ENCODE peak calls at places on chromosomes 3 and 15, in nine cellular contexts. One of them, this sample, is unnamed.

GRCh38 chr3:128351476-128352085 is 115.1 kb downstream of the DNAJB8 start:
- DNase-seq in body of pancreas: peak; percentile 84
- DNase-seq in neural progenitor cell: no peak
- DNase-seq in right atrium auricular region: no peak
- DNase-seq in CD4-positive, CD25-positive, alpha-beta regulatory T cell: no peak
- DNase-seq in GM23248: no peak
- DNase-seq in breast epithelium: no peak
- DNase-seq in uterus: no peak
- DNase-seq in heart right ventricle: no peak
- DNase-seq in this sample: no peak

GRCh38 chr3:173737167-173737808 is 339.7 kb downstream of the NLGN1 start:
- DNase-seq in neural progenitor cell: no peak
- DNase-seq in right atrium auricular region: no peak
- DNase-seq in CD4-positive, CD25-positive, alpha-beta regulatory T cell: no peak
- DNase-seq in breast epithelium: no peak
- DNase-seq in heart right ventricle: no peak
- DNase-seq in body of pancreas: no peak
- DNase-seq in uterus: no peak
- DNase-seq in GM23248: no peak
- DNase-seq in this sample: peak; percentile 70

GRCh38 chr3:159077860-159078259 is 276.0 kb downstream of the MFSD1 start:
- DNase-seq in breast epithelium: no peak
- DNase-seq in GM23248: peak; percentile 94
- DNase-seq in neural progenitor cell: no peak
- DNase-seq in CD4-positive, CD25-positive, alpha-beta regulatory T cell: no peak
- DNase-seq in uterus: no peak
- DNase-seq in heart right ventricle: no peak
- DNase-seq in body of pancreas: no peak
- DNase-seq in right atrium auricular region: no peak
- DNase-seq in this sample: peak; percentile 40

GRCh38 chr3:172612871-172613678 is 89.8 kb upstream of the TNFSF10 start:
- DNase-seq in uterus: no peak
- DNase-seq in CD4-positive, CD25-positive, alpha-beta regulatory T cell: no peak
- DNase-seq in heart right ventricle: no peak
- DNase-seq in neural progenitor cell: no peak
- DNase-seq in GM23248: no peak
- DNase-seq in breast epithelium: no peak
- DNase-seq in body of pancreas: no peak
- DNase-seq in right atrium auricular region: no peak
- DNase-seq in this sample: no peak

GRCh38 chr3:48086736-48087470 is 70.7 kb upstream of the MAP4 start:
- DNase-seq in neural progenitor cell: no peak
- DNase-seq in uterus: no peak
- DNase-seq in right atrium auricular region: no peak
- DNase-seq in heart right ventricle: no peak
- DNase-seq in GM23248: peak; percentile 69
- DNase-seq in CD4-positive, CD25-positive, alpha-beta regulatory T cell: no peak
- DNase-seq in breast epithelium: no peak
- DNase-seq in body of pancreas: no peak
- DNase-seq in this sample: peak; percentile 39

GRCh38 chr3:76651784-76652183 is 388.1 kb upstream of the ROBO2 start:
- DNase-seq in right atrium auricular region: no peak
- DNase-seq in heart right ventricle: no peak
- DNase-seq in uterus: no peak
- DNase-seq in breast epithelium: no peak
- DNase-seq in CD4-positive, CD25-positive, alpha-beta regulatory T cell: no peak
- DNase-seq in GM23248: peak; percentile 5
- DNase-seq in body of pancreas: no peak
- DNase-seq in neural progenitor cell: peak; percentile 14
- DNase-seq in this sample: no peak

GRCh38 chr3:189714991-189715961 is 84.1 kb downstream of the TP63 start:
- DNase-seq in heart right ventricle: no peak
- DNase-seq in right atrium auricular region: no peak
- DNase-seq in neural progenitor cell: no peak
- DNase-seq in GM23248: peak; percentile 78
- DNase-seq in CD4-positive, CD25-positive, alpha-beta regulatory T cell: no peak
- DNase-seq in uterus: no peak
- DNase-seq in body of pancreas: no peak
- DNase-seq in breast epithelium: no peak
- DNase-seq in this sample: no peak

GRCh38 chr15:83570756-83571155 is 83.2 kb upstream of the ADAMTSL3 start:
- DNase-seq in neural progenitor cell: no peak
- DNase-seq in GM23248: no peak
- DNase-seq in uterus: no peak
- DNase-seq in heart right ventricle: no peak
- DNase-seq in breast epithelium: no peak
- DNase-seq in right atrium auricular region: no peak
- DNase-seq in body of pancreas: no peak
- DNase-seq in CD4-positive, CD25-positive, alpha-beta regulatory T cell: no peak
- DNase-seq in this sample: no peak

GRCh38 chr15:36645106-36645505 is 65.7 kb downstream of the CDIN1 start:
- DNase-seq in uterus: no peak
- DNase-seq in right atrium auricular region: no peak
- DNase-seq in heart right ventricle: no peak
- DNase-seq in CD4-positive, CD25-positive, alpha-beta regulatory T cell: no peak
- DNase-seq in breast epithelium: no peak
- DNase-seq in neural progenitor cell: no peak
- DNase-seq in body of pancreas: no peak
- DNase-seq in GM23248: peak; percentile 20
- DNase-seq in this sample: no peak

GRCh38 chr3:126496894-126497850 is 20.4 kb downstream of the UROC1 start:
- DNase-seq in CD4-positive, CD25-positive, alpha-beta regulatory T cell: no peak
- DNase-seq in breast epithelium: no peak
- DNase-seq in heart right ventricle: no peak
- DNase-seq in right atrium auricular region: no peak
- DNase-seq in body of pancreas: no peak
- DNase-seq in GM23248: no peak
- DNase-seq in neural progenitor cell: no peak
- DNase-seq in uterus: no peak
- DNase-seq in this sample: no peak

GRCh38 chr15:69797051-69797595 is 300.6 kb downstream of the TLE3 start:
- DNase-seq in GM23248: no peak
- DNase-seq in body of pancreas: no peak
- DNase-seq in right atrium auricular region: peak; percentile 38
- DNase-seq in uterus: no peak
- DNase-seq in heart right ventricle: no peak
- DNase-seq in CD4-positive, CD25-positive, alpha-beta regulatory T cell: no peak
- DNase-seq in breast epithelium: no peak
- DNase-seq in neural progenitor cell: no peak
- DNase-seq in this sample: no peak

GRCh38 chr3:115293321-115293720 is 146.2 kb upstream of the ZBTB20 start:
- DNase-seq in body of pancreas: no peak
- DNase-seq in heart right ventricle: no peak
- DNase-seq in CD4-positive, CD25-positive, alpha-beta regulatory T cell: no peak
- DNase-seq in GM23248: peak; percentile 17
- DNase-seq in breast epithelium: no peak
- DNase-seq in neural progenitor cell: no peak
- DNase-seq in uterus: no peak
- DNase-seq in right atrium auricular region: no peak
- DNase-seq in this sample: no peak

GRCh38 chr15:68154923-68155559 is 50.1 kb downstream of the CALML4 start:
- DNase-seq in breast epithelium: no peak
- DNase-seq in body of pancreas: peak; percentile 60
- DNase-seq in GM23248: peak; percentile 82
- DNase-seq in right atrium auricular region: no peak
- DNase-seq in heart right ventricle: no peak
- DNase-seq in CD4-positive, CD25-positive, alpha-beta regulatory T cell: peak; percentile 22
- DNase-seq in uterus: peak; percentile 51
- DNase-seq in neural progenitor cell: peak; percentile 76
- DNase-seq in this sample: no peak

GRCh38 chr3:49007068-49007770 is at the start of gene WDR6:
- DNase-seq in right atrium auricular region: peak; percentile 98
- DNase-seq in breast epithelium: peak; percentile 98
- DNase-seq in GM23248: peak; percentile 97
- DNase-seq in neural progenitor cell: peak; percentile 99
- DNase-seq in heart right ventricle: peak; percentile 97
- DNase-seq in uterus: peak; percentile 98
- DNase-seq in body of pancreas: peak; percentile 99
- DNase-seq in CD4-positive, CD25-positive, alpha-beta regulatory T cell: peak; percentile 97
- DNase-seq in this sample: peak; percentile 89

GRCh38 chr3:134306334-134306733 is 55.7 kb upstream of the RYK start:
- DNase-seq in heart right ventricle: no peak
- DNase-seq in right atrium auricular region: no peak
- DNase-seq in breast epithelium: no peak
- DNase-seq in CD4-positive, CD25-positive, alpha-beta regulatory T cell: no peak
- DNase-seq in neural progenitor cell: no peak
- DNase-seq in GM23248: no peak
- DNase-seq in body of pancreas: no peak
- DNase-seq in uterus: peak; percentile 47
- DNase-seq in this sample: no peak

GRCh38 chr15:70182858-70183695 is 85.4 kb upstream of the TLE3 start:
- DNase-seq in CD4-positive, CD25-positive, alpha-beta regulatory T cell: no peak
- DNase-seq in uterus: no peak
- DNase-seq in right atrium auricular region: no peak
- DNase-seq in breast epithelium: no peak
- DNase-seq in body of pancreas: no peak
- DNase-seq in heart right ventricle: no peak
- DNase-seq in GM23248: no peak
- DNase-seq in neural progenitor cell: no peak
- DNase-seq in this sample: no peak

GRCh38 chr3:151770941-151771340 is 37.2 kb downstream of the AADACL2 start:
- DNase-seq in body of pancreas: peak; percentile 91
- DNase-seq in GM23248: peak; percentile 76
- DNase-seq in uterus: peak; percentile 20
- DNase-seq in neural progenitor cell: no peak
- DNase-seq in CD4-positive, CD25-positive, alpha-beta regulatory T cell: no peak
- DNase-seq in breast epithelium: peak; percentile 18
- DNase-seq in right atrium auricular region: peak; percentile 78
- DNase-seq in heart right ventricle: peak; percentile 67
- DNase-seq in this sample: no peak

GRCh38 chr3:111068574-111068973 is 3.0 kb upstream of the NECTIN3 start:
- DNase-seq in right atrium auricular region: no peak
- DNase-seq in body of pancreas: no peak
- DNase-seq in neural progenitor cell: peak; percentile 11
- DNase-seq in CD4-positive, CD25-positive, alpha-beta regulatory T cell: no peak
- DNase-seq in GM23248: no peak
- DNase-seq in breast epithelium: no peak
- DNase-seq in uterus: no peak
- DNase-seq in heart right ventricle: no peak
- DNase-seq in this sample: no peak

GRCh38 chr3:42732196-42732828 is 29.7 kb upstream of the HHATL start:
- DNase-seq in body of pancreas: peak; percentile 29
- DNase-seq in right atrium auricular region: peak; percentile 53
- DNase-seq in CD4-positive, CD25-positive, alpha-beta regulatory T cell: no peak
- DNase-seq in uterus: no peak
- DNase-seq in GM23248: no peak
- DNase-seq in heart right ventricle: no peak
- DNase-seq in neural progenitor cell: no peak
- DNase-seq in breast epithelium: peak; percentile 15
- DNase-seq in this sample: no peak
- H3K27ac ChIP-seq in body of pancreas: no peak overlapping the region
- H3K27ac ChIP-seq in right atrium auricular region: peak overlapping the region; percentile 80
- H3K27ac ChIP-seq in CD4-positive, CD25-positive, alpha-beta regulatory T cell: no peak overlapping the region
- H3K27ac ChIP-seq in uterus: no peak overlapping the region
- H3K27ac ChIP-seq in GM23248: no peak overlapping the region
- H3K27ac ChIP-seq in heart right ventricle: peak overlapping the region; percentile 83
- H3K27ac ChIP-seq in neural progenitor cell: no peak overlapping the region
- H3K27ac ChIP-seq in breast epithelium: no peak overlapping the region
- H3K27ac ChIP-seq in this sample: no peak overlapping the region

GRCh38 chr3:50354186-50354764 is 3.6 kb downstream of the CYB561D2 start:
- DNase-seq in heart right ventricle: no peak
- DNase-seq in right atrium auricular region: no peak
- DNase-seq in neural progenitor cell: no peak
- DNase-seq in breast epithelium: no peak
- DNase-seq in CD4-positive, CD25-positive, alpha-beta regulatory T cell: no peak
- DNase-seq in uterus: no peak
- DNase-seq in body of pancreas: no peak
- DNase-seq in GM23248: no peak
- DNase-seq in this sample: no peak
- H3K27ac ChIP-seq in heart right ventricle: no peak overlapping the region
- H3K27ac ChIP-seq in right atrium auricular region: no peak overlapping the region
- H3K27ac ChIP-seq in neural progenitor cell: no peak overlapping the region
- H3K27ac ChIP-seq in breast epithelium: no peak overlapping the region
- H3K27ac ChIP-seq in CD4-positive, CD25-positive, alpha-beta regulatory T cell: no peak overlapping the region
- H3K27ac ChIP-seq in uterus: no peak overlapping the region
- H3K27ac ChIP-seq in body of pancreas: no peak overlapping the region
- H3K27ac ChIP-seq in GM23248: no peak overlapping the region
- H3K27ac ChIP-seq in this sample: no peak overlapping the region

DNA sequence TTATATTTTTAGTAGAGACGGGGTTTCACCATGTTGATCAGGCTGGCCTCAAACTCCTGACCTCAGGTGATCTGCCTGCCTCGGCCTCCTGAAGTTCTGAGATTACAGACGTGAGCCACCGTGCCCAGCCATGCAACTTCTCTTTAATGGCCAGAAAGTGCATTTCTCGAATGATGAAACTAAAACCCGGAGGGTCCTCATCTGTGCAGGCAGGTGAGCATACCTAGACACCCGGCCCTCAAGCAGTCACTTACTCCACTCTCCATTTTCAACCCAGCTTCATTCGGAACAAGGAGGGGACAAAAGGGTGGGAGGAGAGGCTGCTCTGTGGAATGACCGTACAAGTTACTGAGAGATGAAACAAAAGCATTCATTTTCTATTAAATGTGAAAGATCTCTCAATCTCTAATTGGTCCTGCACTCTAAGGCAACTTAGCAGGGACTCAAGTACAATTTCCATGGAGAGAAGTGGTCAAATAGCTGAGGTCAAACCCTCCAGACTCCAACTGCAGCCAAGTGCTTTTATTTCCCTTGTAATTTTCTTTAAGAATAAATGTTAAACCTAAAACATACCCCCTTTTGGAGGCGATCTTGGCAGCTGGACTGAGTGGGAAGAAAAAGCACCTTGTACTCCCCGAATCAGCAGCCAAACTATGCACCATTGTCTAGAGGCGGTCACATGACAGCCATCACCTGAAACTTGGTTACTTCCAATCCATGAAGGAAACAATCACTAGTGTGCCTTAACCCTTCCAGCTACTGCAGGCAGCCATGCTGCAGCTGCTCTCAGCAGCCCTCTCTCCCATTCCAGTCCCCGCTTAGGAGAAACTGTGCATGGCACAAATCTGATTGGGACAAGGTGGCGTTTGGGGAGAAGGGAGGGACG is 62.2 kb downstream of the VGLL4 start:
- DNase-seq in heart right ventricle: no peak
- DNase-seq in body of pancreas: no peak
- DNase-seq in neural progenitor cell: peak; percentile 37
- DNase-seq in right atrium auricular region: no peak
- DNase-seq in uterus: peak; percentile 24
- DNase-seq in breast epithelium: peak; percentile 54
- DNase-seq in GM23248: peak; percentile 16
- DNase-seq in CD4-positive, CD25-positive, alpha-beta regulatory T cell: no peak
- DNase-seq in this sample: no peak
- H3K27ac ChIP-seq in heart right ventricle: peak overlapping the region; percentile 68
- H3K27ac ChIP-seq in body of pancreas: peak overlapping the region; percentile 64
- H3K27ac ChIP-seq in neural progenitor cell: peak overlapping the region; percentile 93
- H3K27ac ChIP-seq in right atrium auricular region: peak overlapping the region; percentile 72
- H3K27ac ChIP-seq in uterus: peak overlapping the region; percentile 88
- H3K27ac ChIP-seq in breast epithelium: peak overlapping the region; percentile 82
- H3K27ac ChIP-seq in GM23248: peak overlapping the region; percentile 77
- H3K27ac ChIP-seq in CD4-positive, CD25-positive, alpha-beta regulatory T cell: no peak overlapping the region
- H3K27ac ChIP-seq in this sample: peak overlapping the region; percentile 29

DNA sequence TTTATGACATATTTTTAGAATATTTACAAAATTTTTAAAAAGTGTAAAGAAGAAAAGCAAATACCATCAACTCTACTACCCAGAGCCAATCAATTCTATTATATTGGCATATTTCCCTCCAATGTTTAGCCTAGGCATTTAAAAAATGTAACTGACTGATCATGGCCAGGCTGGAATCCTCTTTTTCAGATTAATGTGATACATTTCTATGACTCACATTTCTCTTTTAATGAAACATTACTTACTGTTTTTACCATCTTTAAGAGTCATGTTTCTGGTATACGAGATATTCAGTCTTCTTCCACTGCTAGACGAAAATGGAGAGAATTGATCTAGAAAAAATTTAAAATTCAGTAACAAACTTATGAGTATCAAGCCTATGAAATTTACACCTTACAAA is 53.4 kb upstream of the DCUN1D1 start:
- DNase-seq in GM23248: peak; percentile 75
- DNase-seq in neural progenitor cell: no peak
- DNase-seq in body of pancreas: no peak
- DNase-seq in breast epithelium: no peak
- DNase-seq in right atrium auricular region: no peak
- DNase-seq in heart right ventricle: no peak
- DNase-seq in uterus: no peak
- DNase-seq in CD4-positive, CD25-positive, alpha-beta regulatory T cell: no peak
- DNase-seq in this sample: no peak
- H3K27ac ChIP-seq in GM23248: peak overlapping the region; percentile 6
- H3K27ac ChIP-seq in neural progenitor cell: no peak overlapping the region
- H3K27ac ChIP-seq in body of pancreas: no peak overlapping the region
- H3K27ac ChIP-seq in breast epithelium: no peak overlapping the region
- H3K27ac ChIP-seq in right atrium auricular region: no peak overlapping the region
- H3K27ac ChIP-seq in heart right ventricle: no peak overlapping the region
- H3K27ac ChIP-seq in uterus: no peak overlapping the region
- H3K27ac ChIP-seq in CD4-positive, CD25-positive, alpha-beta regulatory T cell: no peak overlapping the region
- H3K27ac ChIP-seq in this sample: no peak overlapping the region

This sample was measured in epithelial cell of prostate.